ENCODE peak calls at places on chromosomes 5 and 9, in eight cellular contexts. T is fibroblast of lung, I is astrocyte, E is IMR-90, R is osteoblast, J is HepG2, Y is OCI-LY7, Z is H9. G is an unnamed sample.
A peak's percentile ranks its signal among the peaks of the same experiment; 100 is the strongest.

GRCh38 chr9:97891736-97892135 is 30.6 kb downstream of the TRMO start:
- DNase-seq in T (no peak), I (no peak), E (no peak), R (no peak), J (no peak), Y (no peak), Z (no peak), G (no peak)

GRCh38 chr5:115831163-115831768 is 10.1 kb downstream of the ATG12 start:
- DNase-seq in T (peak; percentile 58), I (peak; percentile 12), E (peak; percentile 49), R (no peak), J (peak; percentile 57), Y (peak; percentile 48), Z (no peak), G (no peak)

GRCh38 chr5:167104351-167104750 is 1187.1 kb upstream of the WWC1 start:
- DNase-seq in T (no peak), I (no peak), E (no peak), R (no peak), J (no peak), Y (no peak), Z (no peak), G (no peak)

GRCh38 chr5:6115866-6116265 is 262.5 kb downstream of the MED10 start:
- DNase-seq in T (no peak), I (no peak), E (no peak), R (no peak), J (no peak), Y (no peak), Z (no peak), G (no peak)

GRCh38 chr5:135045488-135045887 is 11.5 kb upstream of the PITX1 start:
- DNase-seq in T (no peak), I (no peak), E (no peak), R (peak; percentile 78), J (no peak), Y (peak; percentile 51), Z (no peak), G (no peak)

GRCh38 chr5:60410427-60410826 is 289.5 kb downstream of the DEPDC1B start:
- DNase-seq in T (no peak), I (no peak), E (no peak), R (peak; percentile 78), J (peak; percentile 17), Y (no peak), Z (no peak), G (no peak)

GRCh38 chr5:53355930-53356329 is 124.5 kb upstream of the FST start:
- DNase-seq in T (no peak), I (peak; percentile 37), E (peak; percentile 13), R (peak; percentile 6), J (no peak), Y (no peak), Z (no peak), G (no peak)

GRCh38 chr9:128512820-128513219 is 8.3 kb downstream of the GLE1 start:
- DNase-seq in T (no peak), I (no peak), E (no peak), R (no peak), J (no peak), Y (no peak), Z (no peak), G (no peak)

GRCh38 chr5:148209151-148209550 is 6.3 kb downstream of the SPINK6 start:
- DNase-seq in T (no peak), I (no peak), E (no peak), R (no peak), J (peak; percentile 1), Y (no peak), Z (no peak), G (no peak)

GRCh38 chr9:3732077-3733038 is 206.6 kb upstream of the RFX3 start:
- DNase-seq in T (peak; percentile 89), I (peak; percentile 85), E (peak; percentile 90), R (peak; percentile 93), J (peak; percentile 70), Y (peak; percentile 62), Z (peak; percentile 52), G (peak; percentile 54)

GRCh38 chr5:131611064-131611381 is 24.0 kb downstream of the RAPGEF6 start:
- DNase-seq in T (no peak), I (no peak), E (no peak), R (no peak), J (no peak), Y (no peak), Z (no peak), G (no peak)

GRCh38 chr5:10632110-10632903 is 68.4 kb downstream of the ANKRD33B start:
- DNase-seq in T (peak; percentile 44), I (peak; percentile 39), E (peak; percentile 59), R (no peak), J (no peak), Y (peak; percentile 55), Z (no peak), G (no peak)

GRCh38 chr9:97710356-97711222 is 13.4 kb upstream of the XPA start:
- DNase-seq in T (peak; percentile 76), I (peak; percentile 30), E (peak; percentile 66), R (peak; percentile 90), J (peak; percentile 44), Y (peak; percentile 74), Z (peak; percentile 67), G (no peak)

GRCh38 chr5:176360894-176361436 is 599 bp downstream of the KIAA1191 start:
- DNase-seq in T (no peak), I (no peak), E (peak; percentile 4), R (no peak), J (no peak), Y (no peak), Z (no peak), G (no peak)

GRCh38 chr5:39132792-39133191 is 58.6 kb upstream of the RICTOR start:
- DNase-seq in T (no peak), I (no peak), E (no peak), R (no peak), J (peak; percentile 6), Y (no peak), Z (no peak), G (no peak)

GRCh38 chr9:93306579-93307091 is 122.7 kb downstream of the WNK2 start:
- DNase-seq in T (no peak), I (no peak), E (no peak), R (peak; percentile 85), J (no peak), Y (no peak), Z (peak; percentile 31), G (no peak)

GRCh38 chr9:130939405-130939941 is 426 bp upstream of the FIBCD1 start:
- DNase-seq in T (no peak), I (no peak), E (peak; percentile 11), R (no peak), J (no peak), Y (no peak), Z (peak; percentile 47), G (no peak)

GRCh38 chr9:27365977-27366376 is 69.0 kb upstream of the EQTN start:
- DNase-seq in T (no peak), I (peak; percentile 36), E (no peak), R (no peak), J (no peak), Y (no peak), Z (no peak), G (no peak)

GRCh38 chr9:33227013-33227398 is 13.0 kb upstream of the SPINK4 start:
- DNase-seq in T (no peak), I (no peak), E (no peak), R (no peak), J (no peak), Y (peak; percentile 22), Z (no peak), G (no peak)

GRCh38 chr5:91170266-91170665 is 212.9 kb downstream of the ARRDC3 start:
- DNase-seq in T (peak; percentile 63), I (peak; percentile 70), E (peak; percentile 85), R (no peak), J (no peak), Y (no peak), Z (no peak), G (no peak)

DNA sequence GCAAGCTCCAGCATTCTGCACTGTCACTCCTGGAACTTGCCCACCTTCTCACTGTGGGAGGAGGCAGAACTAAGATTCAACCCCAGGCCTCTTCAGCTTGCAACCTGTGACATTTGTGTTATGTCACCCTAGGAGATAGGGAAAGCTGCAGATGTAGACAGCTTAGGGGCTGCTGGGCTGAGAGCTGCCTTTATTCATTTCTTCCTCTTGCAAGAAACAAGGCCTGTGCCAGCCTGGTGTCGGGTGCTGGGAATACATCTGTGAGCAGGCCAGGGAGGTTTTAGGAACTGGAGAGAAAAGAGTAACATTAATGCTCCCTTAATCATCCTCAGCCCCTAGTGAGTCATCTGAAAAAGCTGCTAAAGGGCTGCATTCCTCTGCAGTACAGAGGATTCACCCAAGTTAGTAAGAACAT is 101.8 kb downstream of the FGF18 start:
- DNase-seq in T (peak; percentile 92), I (peak; percentile 93), E (peak; percentile 92), R (peak; percentile 99), J (no peak), Y (no peak), Z (peak; percentile 55), G (peak; percentile 67)
- H2AFZ ChIP-seq in T (no peak overlapping the region), I (no peak overlapping the region), E (peak overlapping the region; percentile 83), R (peak overlapping the region; percentile 11), J (no peak overlapping the region), Y (no peak overlapping the region), Z (no peak overlapping the region), G (peak overlapping the region; percentile 77)

GRCh38 chr5:78283105-78283504 is 11.4 kb downstream of the AP3B1 start:
- DNase-seq in T (no peak), I (no peak), E (no peak), R (no peak), J (no peak), Y (no peak), Z (no peak), G (no peak)
- H3K4me2 ChIP-seq in T (no peak overlapping the region), I (no peak overlapping the region), E (no peak overlapping the region), R (no peak overlapping the region), J (no peak overlapping the region), Y (no peak overlapping the region), Z (no peak overlapping the region), G (no peak overlapping the region)

GRCh38 chr9:127158995-127159801 is 36.8 kb upstream of the ANGPTL2 start:
- DNase-seq in T (peak; percentile 87), I (peak; percentile 89), E (peak; percentile 92), R (peak; percentile 87), J (peak; percentile 76), Y (peak; percentile 36), Z (peak; percentile 60), G (no peak)
- TF ChIP-seq CTCF in T (peak; percentile 44), I (peak; percentile 34), E (peak; percentile 52), R (peak; percentile 50), J (peak; percentile 79), Y (peak; percentile 50), Z (peak; percentile 58), G (no peak)

GRCh38 chr9:5499889-5500398 is 10.4 kb upstream of the PDCD1LG2 start:
- DNase-seq in T (peak; percentile 63), I (peak; percentile 49), E (peak; percentile 68), R (no peak), J (no peak), Y (no peak), Z (no peak), G (no peak)
- H2AFZ ChIP-seq in T (no peak overlapping the region), I (peak overlapping the region; percentile 22), E (peak overlapping the region; percentile 77), R (peak overlapping the region; percentile 37), J (no peak overlapping the region), Y (no peak overlapping the region), Z (no peak overlapping the region), G (peak overlapping the region; percentile 75)

G was measured in keratinocyte.